ENCODE peak calls at places on chromosome 2, in nine cellular contexts. Q is aorta; V is pancreas; R is H1; T is effector memory CD4-positive, alpha-beta T cell; F is trophoblast cell; Z is astrocyte of the spinal cord; M is lower lobe of right lung; X is kidney epithelial cell. P is an unnamed sample.

GRCh38 chr2:80548469-80548868 is 243.9 kb upstream of the LRRTM1 start:
- DNase-seq in Q (no peak), V (no peak), R (no peak), T (no peak), F (no peak), Z (no peak), M (no peak), X (no peak), P (peak)

GRCh38 chr2:27527182-27527581 is 30.5 kb downstream of the GCKR start:
- DNase-seq in Q (no peak), V (no peak), R (no peak), T (no peak), F (peak), Z (no peak), M (no peak), X (no peak), P (peak)

GRCh38 chr2:215136669-215137328 is 1.6 kb downstream of the ABCA12 start:
- DNase-seq in Q (no peak), V (no peak), R (no peak), T (no peak), F (peak), Z (peak), M (no peak), X (no peak), P (peak)

GRCh38 chr2:73000808-73001570 is 70.5 kb downstream of the SFXN5 start:
- DNase-seq in Q (peak), V (no peak), R (no peak), T (no peak), F (no peak), Z (no peak), M (no peak), X (no peak), P (no peak)

GRCh38 chr2:151258121-151258520 is 3.5 kb downstream of the RBM43 start:
- DNase-seq in Q (no peak), V (no peak), R (no peak), T (no peak), F (no peak), Z (peak), M (no peak), X (no peak), P (peak)

GRCh38 chr2:179900655-179901054 is 39.2 kb upstream of the ZNF385B start:
- DNase-seq in Q (no peak), V (no peak), R (no peak), T (no peak), F (no peak), Z (no peak), M (no peak), X (no peak), P (no peak)

GRCh38 chr2:238875531-238876231 is 27.8 kb downstream of the TWIST2 start:
- DNase-seq in Q (no peak), V (no peak), R (no peak), T (no peak), F (no peak), Z (no peak), M (no peak), X (no peak), P (no peak)

GRCh38 chr2:164697688-164698290 is 76.5 kb upstream of the GRB14 start:
- DNase-seq in Q (no peak), V (no peak), R (no peak), T (no peak), F (peak), Z (peak), M (no peak), X (no peak), P (peak)

GRCh38 chr2:168192839-168193616 is 54.4 kb downstream of the STK39 start:
- DNase-seq in Q (no peak), V (no peak), R (no peak), T (peak), F (no peak), Z (no peak), M (no peak), X (no peak), P (peak)

GRCh38 chr2:156340818-156341481 is 8.4 kb upstream of the NR4A2 start:
- DNase-seq in Q (peak), V (no peak), R (no peak), T (no peak), F (peak), Z (no peak), M (no peak), X (no peak), P (peak)

GRCh38 chr2:119981896-119982295 is 31.0 kb upstream of the EPB41L5 start:
- DNase-seq in Q (no peak), V (no peak), R (no peak), T (no peak), F (no peak), Z (no peak), M (no peak), X (no peak), P (no peak)

GRCh38 chr2:157895531-157895930 is 19.4 kb upstream of the ACVR1 start:
- DNase-seq in Q (no peak), V (no peak), R (no peak), T (no peak), F (no peak), Z (no peak), M (no peak), X (no peak), P (peak)

GRCh38 chr2:105797298-105797819 is 52.6 kb downstream of the NCK2 start:
- DNase-seq in Q (peak), V (no peak), R (no peak), T (no peak), F (no peak), Z (no peak), M (no peak), X (no peak), P (peak)

GRCh38 chr2:84077504-84077903 is 381.6 kb downstream of the SUCLG1 start:
- DNase-seq in Q (no peak), V (no peak), R (no peak), T (no peak), F (peak), Z (no peak), M (no peak), X (no peak), P (peak)

GRCh38 chr2:26412091-26412673 is 10.5 kb downstream of the DRC1 start:
- DNase-seq in Q (no peak), V (no peak), R (no peak), T (no peak), F (peak), Z (no peak), M (no peak), X (no peak), P (no peak)

GRCh38 chr2:141027221-141027620 is 1103.6 kb downstream of the LRP1B start:
- DNase-seq in Q (no peak), V (no peak), R (no peak), T (no peak), F (no peak), Z (no peak), M (no peak), X (no peak), P (no peak)

GRCh38 chr2:233838251-233838650 is 16.1 kb downstream of the HJURP start:
- DNase-seq in Q (no peak), V (no peak), R (no peak), T (no peak), F (no peak), Z (no peak), M (no peak), X (no peak), P (no peak)

GRCh38 chr2:26456701-26457224 is 21.2 kb downstream of the OTOF start:
- DNase-seq in Q (no peak), V (no peak), R (no peak), T (no peak), F (peak), Z (no peak), M (peak), X (no peak), P (peak)

GRCh38 chr2:19682493-19682892 is 219.3 kb downstream of the TTC32 start:
- DNase-seq in Q (no peak), V (no peak), R (no peak), T (no peak), F (no peak), Z (no peak), M (no peak), X (peak), P (peak)

GRCh38 chr2:240162032-240162431 is 21.6 kb upstream of the OTOS start:
- DNase-seq in Q (peak), V (no peak), R (no peak), T (no peak), F (no peak), Z (no peak), M (peak), X (no peak), P (no peak)

GRCh38 chr2:213763358-213763757 is 479.1 kb downstream of the SPAG16 start:
- DNase-seq in Q (no peak), V (no peak), R (no peak), T (no peak), F (no peak), Z (no peak), M (no peak), X (no peak), P (no peak)

GRCh38 chr2:222709191-222709891 is 37.9 kb downstream of the MOGAT1 start:
- DNase-seq in Q (peak), V (peak), R (no peak), T (no peak), F (peak), Z (peak), M (peak), X (peak), P (peak)

DNA sequence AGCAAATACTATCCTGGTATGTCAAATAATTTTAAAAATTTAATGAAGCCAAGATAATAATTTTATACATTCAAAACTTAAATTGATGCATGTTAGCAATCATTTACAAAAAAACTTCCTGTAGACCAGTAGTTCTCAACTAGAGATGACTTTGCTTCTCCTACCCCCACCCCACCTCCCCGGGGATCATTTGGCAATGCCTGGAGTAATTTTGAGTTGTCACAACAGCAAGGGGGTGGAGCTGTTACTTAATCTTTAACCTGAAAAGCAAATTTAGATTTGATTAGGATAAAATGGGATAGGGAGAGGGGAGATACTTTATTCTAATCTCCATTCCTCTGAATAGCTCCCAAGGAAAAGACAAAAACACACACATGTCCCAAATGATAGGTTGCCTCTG is 4.2 kb downstream of the SLC40A1 start:
- DNase-seq in Q (no peak), V (no peak), R (no peak), T (no peak), F (no peak), Z (no peak), M (no peak), X (no peak), P (no peak)
- H3K4me3 ChIP-seq in Q (peak), V (no peak), R (no peak), T (no peak), F (no peak), Z (no peak), M (peak), X (no peak), P (no peak)

GRCh38 chr2:201127128-201127521 is 11.2 kb downstream of the CFLAR start:
- DNase-seq in Q (no peak), V (no peak), R (no peak), T (no peak), F (no peak), Z (no peak), M (no peak), X (no peak), P (no peak)
- H3K4me3 ChIP-seq in Q (no peak), V (no peak), R (no peak), T (peak), F (no peak), Z (no peak), M (peak), X (no peak), P (no peak)

GRCh38 chr2:236554629-236555282 is 14.9 kb upstream of the ACKR3 start:
- DNase-seq in Q (no peak), V (no peak), R (no peak), T (no peak), F (no peak), Z (no peak), M (no peak), X (no peak), P (no peak)
- H3K4me3 ChIP-seq in Q (no peak), V (no peak), R (no peak), T (no peak), F (no peak), Z (no peak), M (no peak), X (no peak), P (no peak)

DNA sequence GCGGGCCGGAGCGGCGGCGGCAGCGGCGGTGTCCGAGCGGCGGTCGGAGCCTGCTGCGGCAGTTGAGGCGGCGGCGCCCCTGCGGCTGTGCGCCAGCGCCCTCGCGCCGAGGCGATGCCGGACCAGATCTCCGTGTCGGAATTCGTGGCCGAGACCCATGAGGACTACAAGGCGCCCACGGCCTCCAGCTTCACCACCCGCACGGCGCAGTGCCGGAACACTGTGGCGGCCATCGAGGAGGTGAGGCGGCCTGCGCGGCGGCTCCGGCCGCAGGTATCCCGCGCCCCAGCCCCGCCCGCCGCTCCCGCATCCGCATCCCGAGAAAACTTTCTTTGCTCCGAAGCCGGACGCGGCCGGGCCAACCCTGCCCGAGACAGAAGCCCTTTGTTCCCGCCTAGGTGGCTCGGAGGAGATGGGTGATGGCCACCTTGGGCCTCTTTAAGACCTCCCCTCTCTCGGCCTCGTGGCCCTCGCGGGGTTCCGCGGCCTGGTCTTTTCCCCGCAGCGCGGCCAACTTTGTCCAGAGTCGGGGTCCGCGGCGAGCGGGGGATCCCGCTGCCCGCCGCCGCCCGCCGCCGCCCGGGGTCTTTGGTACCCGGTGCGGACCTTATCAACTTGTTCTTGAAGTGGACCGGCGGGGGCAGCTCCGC is 504 bp downstream of the ASAP2 start:
- DNase-seq in Q (no peak), V (no peak), R (no peak), T (no peak), F (peak), Z (peak), M (peak), X (no peak), P (peak)
- H3K4me3 ChIP-seq in Q (peak), V (peak), R (peak), T (peak), F (peak), Z (peak), M (peak), X (peak), P (peak)

DNA sequence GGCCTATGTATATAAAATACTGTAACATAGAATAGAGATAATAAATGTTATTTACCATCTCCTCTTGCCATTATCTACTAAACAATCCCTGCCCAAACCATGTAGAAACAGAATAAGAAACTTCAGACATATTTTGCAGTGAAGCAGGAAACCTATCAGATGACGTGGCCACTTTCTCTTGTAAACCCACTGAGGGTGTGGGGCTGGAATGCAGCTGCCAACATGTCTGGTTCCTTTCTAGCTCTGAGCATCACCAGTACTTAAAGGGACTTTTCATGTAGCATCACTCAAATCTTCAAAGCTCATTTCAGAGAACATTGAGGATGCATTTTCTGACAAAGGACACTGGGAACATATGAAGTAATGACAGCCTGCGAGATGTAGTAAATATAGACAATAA is 251.8 kb downstream of the LPIN1 start:
- DNase-seq in Q (no peak), V (no peak), R (no peak), T (no peak), F (peak), Z (peak), M (no peak), X (no peak), P (no peak)
- H3K4me3 ChIP-seq in Q (no peak), V (no peak), R (no peak), T (no peak), F (no peak), Z (no peak), M (no peak), X (no peak), P (no peak)

GRCh38 chr2:171149986-171150693 is 10.6 kb downstream of the TLK1 start:
- DNase-seq in Q (no peak), V (no peak), R (no peak), T (no peak), F (no peak), Z (no peak), M (no peak), X (no peak), P (no peak)
- H3K4me3 ChIP-seq in Q (no peak), V (no peak), R (no peak), T (no peak), F (no peak), Z (no peak), M (no peak), X (no peak), P (no peak)

DNA sequence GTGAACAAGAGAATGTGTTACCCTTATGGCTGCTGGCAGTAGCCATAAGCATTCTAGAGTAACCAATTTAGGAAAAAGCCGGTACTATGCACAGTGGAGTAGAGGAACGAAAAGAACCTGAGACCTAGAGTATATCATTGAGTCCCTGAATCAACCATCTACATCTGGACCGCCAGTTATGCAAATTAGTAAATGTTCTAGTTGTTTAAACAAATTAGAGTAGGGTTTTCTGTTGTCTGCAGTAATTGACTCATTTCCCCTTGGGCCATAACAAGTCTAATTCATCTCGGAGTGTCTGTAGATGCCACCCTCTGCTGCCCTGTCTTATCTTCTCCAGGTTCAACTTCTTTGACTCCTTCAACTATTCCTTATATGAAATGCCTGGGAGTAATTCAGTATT is 60.1 kb upstream of the CAPN13 start:
- DNase-seq in Q (no peak), V (no peak), R (no peak), T (no peak), F (no peak), Z (no peak), M (no peak), X (no peak), P (peak)
- H3K4me3 ChIP-seq in Q (no peak), V (no peak), R (no peak), T (no peak), F (no peak), Z (no peak), M (no peak), X (no peak), P (no peak)